ENCODE peak calls at places on chromosomes 3 and 15, in five cellular contexts. One of them, this sample, is unnamed.

GRCh38 chr3:12964713-12965612 is 108.3 kb downstream of the IQSEC1 start:
- DNase-seq in body of pancreas: no peak
- DNase-seq in mucosa of descending colon: peak
- DNase-seq in NB4: no peak
- DNase-seq in left ventricle myocardium inferior: no peak
- DNase-seq in this sample: no peak

GRCh38 chr15:56719774-56720555 is 13.3 kb downstream of the ZNF280D start:
- DNase-seq in NB4: no peak
- DNase-seq in body of pancreas: no peak
- DNase-seq in mucosa of descending colon: no peak
- DNase-seq in left ventricle myocardium inferior: no peak
- DNase-seq in this sample: no peak

GRCh38 chr15:75223688-75224087 is 22.0 kb downstream of the C15orf39 start:
- DNase-seq in mucosa of descending colon: no peak
- DNase-seq in left ventricle myocardium inferior: no peak
- DNase-seq in NB4: no peak
- DNase-seq in body of pancreas: no peak
- DNase-seq in this sample: no peak

GRCh38 chr15:74188216-74188615 is 14.4 kb downstream of the STRA6 start:
- DNase-seq in mucosa of descending colon: peak
- DNase-seq in left ventricle myocardium inferior: no peak
- DNase-seq in body of pancreas: no peak
- DNase-seq in NB4: no peak
- DNase-seq in this sample: no peak

GRCh38 chr15:50523736-50524318 is 22.6 kb downstream of the USP50 start:
- DNase-seq in left ventricle myocardium inferior: no peak
- DNase-seq in mucosa of descending colon: no peak
- DNase-seq in body of pancreas: no peak
- DNase-seq in NB4: no peak
- DNase-seq in this sample: no peak

GRCh38 chr3:113128386-113129015 is 82.9 kb upstream of the BOC start:
- DNase-seq in mucosa of descending colon: no peak
- DNase-seq in left ventricle myocardium inferior: no peak
- DNase-seq in body of pancreas: no peak
- DNase-seq in NB4: no peak
- DNase-seq in this sample: no peak

GRCh38 chr15:71050461-71050860 is 64.8 kb upstream of the THSD4 start:
- DNase-seq in NB4: no peak
- DNase-seq in left ventricle myocardium inferior: no peak
- DNase-seq in mucosa of descending colon: no peak
- DNase-seq in body of pancreas: no peak
- DNase-seq in this sample: no peak

GRCh38 chr15:92492556-92492955 is 98.9 kb downstream of the ST8SIA2 start:
- DNase-seq in NB4: no peak
- DNase-seq in mucosa of descending colon: no peak
- DNase-seq in body of pancreas: no peak
- DNase-seq in left ventricle myocardium inferior: no peak
- DNase-seq in this sample: no peak

GRCh38 chr15:57510647-57511046 is 81.1 kb upstream of the MYZAP start:
- DNase-seq in NB4: no peak
- DNase-seq in left ventricle myocardium inferior: peak
- DNase-seq in body of pancreas: peak
- DNase-seq in mucosa of descending colon: no peak
- DNase-seq in this sample: peak

GRCh38 chr3:105806361-105806760 is 62.5 kb downstream of the CBLB start:
- DNase-seq in NB4: peak
- DNase-seq in body of pancreas: no peak
- DNase-seq in mucosa of descending colon: no peak
- DNase-seq in left ventricle myocardium inferior: no peak
- DNase-seq in this sample: peak

GRCh38 chr3:128322030-128323022 is 144.4 kb downstream of the DNAJB8 start:
- DNase-seq in NB4: peak
- DNase-seq in mucosa of descending colon: no peak
- DNase-seq in left ventricle myocardium inferior: peak
- DNase-seq in body of pancreas: peak
- DNase-seq in this sample: peak

GRCh38 chr3:155323063-155323666 is 29.7 kb upstream of the STRIT1 start:
- DNase-seq in NB4: peak
- DNase-seq in mucosa of descending colon: no peak
- DNase-seq in body of pancreas: peak
- DNase-seq in left ventricle myocardium inferior: no peak
- DNase-seq in this sample: peak

GRCh38 chr15:98231696-98232440 is 271.4 kb downstream of the ARRDC4 start:
- DNase-seq in body of pancreas: no peak
- DNase-seq in left ventricle myocardium inferior: no peak
- DNase-seq in NB4: no peak
- DNase-seq in mucosa of descending colon: no peak
- DNase-seq in this sample: no peak

GRCh38 chr3:88433572-88433971 is 283.8 kb downstream of the C3orf38 start:
- DNase-seq in mucosa of descending colon: no peak
- DNase-seq in NB4: no peak
- DNase-seq in body of pancreas: no peak
- DNase-seq in left ventricle myocardium inferior: no peak
- DNase-seq in this sample: no peak

GRCh38 chr15:92819312-92820232 is 80.6 kb upstream of the CHD2 start:
- DNase-seq in mucosa of descending colon: peak
- DNase-seq in body of pancreas: no peak
- DNase-seq in left ventricle myocardium inferior: no peak
- DNase-seq in NB4: no peak
- DNase-seq in this sample: no peak

GRCh38 chr15:74381481-74381880 is 14.0 kb upstream of the CYP11A1 start:
- DNase-seq in mucosa of descending colon: peak
- DNase-seq in left ventricle myocardium inferior: no peak
- DNase-seq in NB4: no peak
- DNase-seq in body of pancreas: no peak
- DNase-seq in this sample: no peak

GRCh38 chr15:52799145-52799811 is 9.1 kb upstream of the ONECUT1 start:
- DNase-seq in mucosa of descending colon: no peak
- DNase-seq in body of pancreas: no peak
- DNase-seq in left ventricle myocardium inferior: no peak
- DNase-seq in NB4: no peak
- DNase-seq in this sample: no peak

GRCh38 chr15:31403096-31403495 is 76.5 kb downstream of the KLF13 start:
- DNase-seq in body of pancreas: no peak
- DNase-seq in mucosa of descending colon: no peak
- DNase-seq in left ventricle myocardium inferior: no peak
- DNase-seq in NB4: no peak
- DNase-seq in this sample: no peak

GRCh38 chr15:100201376-100202280 is 140.1 kb downstream of the ADAMTS17 start:
- DNase-seq in mucosa of descending colon: no peak
- DNase-seq in left ventricle myocardium inferior: no peak
- DNase-seq in body of pancreas: no peak
- DNase-seq in NB4: peak
- DNase-seq in this sample: no peak

GRCh38 chr3:110697961-110698360 is 373.7 kb upstream of the NECTIN3 start:
- DNase-seq in body of pancreas: no peak
- DNase-seq in mucosa of descending colon: no peak
- DNase-seq in NB4: no peak
- DNase-seq in left ventricle myocardium inferior: no peak
- DNase-seq in this sample: no peak

GRCh38 chr3:128011140-128011539 is 41.1 kb upstream of the SEC61A1 start:
- DNase-seq in body of pancreas: peak
- DNase-seq in left ventricle myocardium inferior: no peak
- DNase-seq in mucosa of descending colon: no peak
- DNase-seq in NB4: peak
- DNase-seq in this sample: peak

GRCh38 chr3:119437852-119438251 is 25.6 kb downstream of the TMEM39A start:
- DNase-seq in NB4: no peak
- DNase-seq in mucosa of descending colon: no peak
- DNase-seq in left ventricle myocardium inferior: no peak
- DNase-seq in body of pancreas: no peak
- DNase-seq in this sample: no peak

GRCh38 chr3:5072100-5072816 is 49.8 kb upstream of the ARL8B start:
- DNase-seq in mucosa of descending colon: no peak
- DNase-seq in NB4: peak
- DNase-seq in left ventricle myocardium inferior: no peak
- DNase-seq in body of pancreas: no peak
- DNase-seq in this sample: no peak

GRCh38 chr3:152417181-152417580 is 148.5 kb downstream of the MBNL1 start:
- DNase-seq in body of pancreas: no peak
- DNase-seq in mucosa of descending colon: no peak
- DNase-seq in left ventricle myocardium inferior: no peak
- DNase-seq in NB4: no peak
- DNase-seq in this sample: no peak

GRCh38 chr15:89835190-89835564 is 20.5 kb upstream of the ANPEP start:
- DNase-seq in left ventricle myocardium inferior: no peak
- DNase-seq in body of pancreas: no peak
- DNase-seq in NB4: no peak
- DNase-seq in mucosa of descending colon: no peak
- DNase-seq in this sample: no peak

GRCh38 chr15:89836255-89837133 is 21.8 kb upstream of the ANPEP start:
- DNase-seq in body of pancreas: no peak
- DNase-seq in mucosa of descending colon: no peak
- DNase-seq in left ventricle myocardium inferior: no peak
- DNase-seq in NB4: no peak
- DNase-seq in this sample: no peak

GRCh38 chr15:89839424-89839823 is 24.8 kb upstream of the ANPEP start:
- DNase-seq in mucosa of descending colon: no peak
- DNase-seq in body of pancreas: no peak
- DNase-seq in left ventricle myocardium inferior: no peak
- DNase-seq in NB4: no peak
- DNase-seq in this sample: no peak

GRCh38 chr15:89837830-89838178 is 23.2 kb upstream of the ANPEP start:
- DNase-seq in mucosa of descending colon: no peak
- DNase-seq in left ventricle myocardium inferior: no peak
- DNase-seq in body of pancreas: no peak
- DNase-seq in NB4: no peak
- DNase-seq in this sample: no peak

GRCh38 chr15:89837134-89837829 is 22.6 kb upstream of the ANPEP start:
- DNase-seq in body of pancreas: peak
- DNase-seq in NB4: peak
- DNase-seq in mucosa of descending colon: no peak
- DNase-seq in left ventricle myocardium inferior: no peak
- DNase-seq in this sample: no peak
- H3K4me3 ChIP-seq in body of pancreas: no peak
- H3K4me3 ChIP-seq in NB4: no peak
- H3K4me3 ChIP-seq in mucosa of descending colon: no peak
- H3K4me3 ChIP-seq in left ventricle myocardium inferior: no peak
- H3K4me3 ChIP-seq in this sample: no peak

GRCh38 chr15:76905855-76906254 is 715 bp upstream of the SCAPER start:
- DNase-seq in mucosa of descending colon: no peak
- DNase-seq in body of pancreas: no peak
- DNase-seq in NB4: no peak
- DNase-seq in left ventricle myocardium inferior: no peak
- DNase-seq in this sample: no peak

GRCh38 chr15:76904461-76905012 is 603 bp downstream of the SCAPER start:
- DNase-seq in left ventricle myocardium inferior: no peak
- DNase-seq in mucosa of descending colon: no peak
- DNase-seq in body of pancreas: peak
- DNase-seq in NB4: peak
- DNase-seq in this sample: peak

GRCh38 chr15:76903251-76903681 is 1.9 kb downstream of the SCAPER start:
- DNase-seq in NB4: peak
- DNase-seq in left ventricle myocardium inferior: no peak
- DNase-seq in body of pancreas: no peak
- DNase-seq in mucosa of descending colon: no peak
- DNase-seq in this sample: no peak

GRCh38 chr15:76901965-76902364 is 3.2 kb downstream of the SCAPER start:
- DNase-seq in left ventricle myocardium inferior: no peak
- DNase-seq in body of pancreas: no peak
- DNase-seq in mucosa of descending colon: no peak
- DNase-seq in NB4: no peak
- DNase-seq in this sample: no peak

DNA sequence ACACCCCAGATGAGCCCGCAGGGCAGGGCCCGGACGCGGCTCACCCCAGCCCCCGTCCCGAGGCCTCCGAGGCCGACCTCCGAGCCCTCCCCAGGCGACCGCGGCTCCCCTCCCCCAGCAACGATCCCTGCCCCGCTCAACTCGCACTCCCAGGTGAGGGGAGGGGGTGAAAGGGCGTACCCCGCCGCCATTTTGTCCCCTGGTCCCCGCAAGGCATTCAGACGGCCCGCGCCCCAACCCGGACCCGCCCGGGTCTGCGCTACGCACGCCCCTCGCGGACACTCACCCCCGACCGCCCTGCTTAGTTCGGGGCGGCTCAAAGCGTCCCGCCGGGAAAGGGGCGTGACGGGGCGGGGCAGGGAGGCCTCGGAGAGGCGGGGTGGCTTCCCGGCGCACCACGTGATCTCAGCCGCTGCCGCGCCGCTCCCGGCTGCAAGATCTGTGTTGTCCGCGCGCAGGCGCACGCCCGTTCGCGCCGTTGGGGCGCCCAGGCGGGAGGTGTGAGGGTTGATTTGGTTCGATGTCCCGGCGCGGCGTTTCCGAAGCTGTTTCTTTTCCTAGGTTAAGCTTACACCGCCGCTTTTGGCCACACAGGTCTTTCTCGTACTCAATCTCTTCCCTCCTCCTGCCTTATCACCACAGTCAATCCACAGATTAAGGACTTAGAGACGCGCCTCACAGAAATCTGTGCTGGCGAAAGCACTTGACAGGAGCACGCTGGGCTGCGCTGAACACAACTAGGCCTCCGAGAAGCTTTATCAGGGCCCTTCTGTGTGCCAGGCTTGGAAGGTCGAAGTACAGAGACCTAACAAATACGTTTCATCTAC is at the start of gene SCAPER:
- DNase-seq in NB4: peak
- DNase-seq in left ventricle myocardium inferior: peak
- DNase-seq in mucosa of descending colon: peak
- DNase-seq in body of pancreas: peak
- DNase-seq in this sample: peak
- TF ChIP-seq CTCF in NB4: no peak
- TF ChIP-seq CTCF in left ventricle myocardium inferior: peak
- TF ChIP-seq CTCF in mucosa of descending colon: no peak
- TF ChIP-seq CTCF in body of pancreas: no peak
- TF ChIP-seq CTCF in this sample: peak

DNA sequence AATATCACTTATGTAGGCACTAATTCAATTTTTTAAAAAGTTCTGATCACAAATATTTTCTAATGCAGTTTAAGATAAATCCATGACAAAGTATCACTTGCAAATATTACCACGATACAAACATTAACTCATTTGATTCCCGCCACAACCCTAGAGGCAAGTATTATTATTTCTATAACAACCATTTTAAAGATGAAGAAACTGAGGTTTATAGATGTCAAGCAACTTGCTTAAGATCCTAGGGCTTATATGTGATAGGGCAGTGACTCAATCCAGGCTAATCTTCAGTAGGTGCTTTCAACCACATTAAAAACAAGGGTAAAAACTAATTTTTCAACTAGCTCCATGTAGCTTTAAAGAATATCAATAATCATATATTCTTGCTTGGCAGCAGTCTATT is 1.7 kb downstream of the DYNC1LI1 start:
- DNase-seq in NB4: no peak
- DNase-seq in left ventricle myocardium inferior: no peak
- DNase-seq in body of pancreas: no peak
- DNase-seq in mucosa of descending colon: no peak
- DNase-seq in this sample: no peak
- H3K4me3 ChIP-seq in NB4: peak
- H3K4me3 ChIP-seq in left ventricle myocardium inferior: peak
- H3K4me3 ChIP-seq in body of pancreas: no peak
- H3K4me3 ChIP-seq in mucosa of descending colon: no peak
- H3K4me3 ChIP-seq in this sample: no peak

DNA sequence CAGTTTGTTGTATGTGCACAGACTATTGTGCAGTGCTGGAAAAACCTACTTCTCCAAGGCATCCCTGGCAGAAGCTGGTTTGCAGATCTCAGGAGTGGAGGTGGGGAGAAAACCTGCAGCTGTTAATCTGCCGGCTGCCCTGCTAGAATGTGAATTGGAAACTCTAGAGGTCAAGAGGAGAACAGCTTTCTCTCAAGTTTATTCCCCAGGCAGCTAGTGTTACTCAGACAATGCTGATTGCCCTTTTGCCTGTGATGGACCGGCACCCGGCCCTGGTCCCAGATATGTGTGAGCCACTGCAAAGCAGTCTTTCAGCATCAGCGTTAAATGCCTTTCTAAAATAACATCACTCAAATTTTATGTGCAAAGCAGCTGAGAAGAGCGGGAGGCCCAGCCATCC is 129.7 kb upstream of the TPM1 start:
- DNase-seq in body of pancreas: no peak
- DNase-seq in NB4: no peak
- DNase-seq in left ventricle myocardium inferior: no peak
- DNase-seq in mucosa of descending colon: no peak
- DNase-seq in this sample: no peak
- TF ChIP-seq CTCF in body of pancreas: no peak
- TF ChIP-seq CTCF in NB4: no peak
- TF ChIP-seq CTCF in left ventricle myocardium inferior: peak
- TF ChIP-seq CTCF in mucosa of descending colon: no peak
- TF ChIP-seq CTCF in this sample: no peak